ENCODE peak calls at places on chromosome 3, in ten cellular contexts. One of them, this sample, is unnamed.

GRCh38 chr3:138862531-138862923 is 27.8 kb upstream of the PIK3CB start:
- DNase-seq in stimulated activated CD4-positive, alpha-beta T cell treated with anti-CD3 and anti-CD28 coated beads, Interleukin-1b, Interleukin-23, amount 100 ng/mL, for 48 hours: no peak
- DNase-seq in NCI-H187: no peak
- DNase-seq in HTR-8/SVneo: no peak
- DNase-seq in AG10803: no peak
- DNase-seq in cerebellum: no peak
- DNase-seq in HS-27A: no peak
- DNase-seq in RKO: no peak
- DNase-seq in GM04503: no peak
- DNase-seq in PC-9: peak; percentile 73
- DNase-seq in this sample: no peak

GRCh38 chr3:126527455-126528211 is 3.7 kb downstream of the CHST13 start:
- DNase-seq in stimulated activated CD4-positive, alpha-beta T cell treated with anti-CD3 and anti-CD28 coated beads, Interleukin-1b, Interleukin-23, amount 100 ng/mL, for 48 hours: no peak
- DNase-seq in NCI-H187: no peak
- DNase-seq in HTR-8/SVneo: no peak
- DNase-seq in AG10803: no peak
- DNase-seq in cerebellum: no peak
- DNase-seq in HS-27A: no peak
- DNase-seq in RKO: no peak
- DNase-seq in GM04503: no peak
- DNase-seq in PC-9: no peak
- DNase-seq in this sample: no peak

GRCh38 chr3:183587337-183587736 is 31.8 kb upstream of the KLHL6 start:
- DNase-seq in stimulated activated CD4-positive, alpha-beta T cell treated with anti-CD3 and anti-CD28 coated beads, Interleukin-1b, Interleukin-23, amount 100 ng/mL, for 48 hours: no peak
- DNase-seq in NCI-H187: no peak
- DNase-seq in HTR-8/SVneo: no peak
- DNase-seq in AG10803: no peak
- DNase-seq in cerebellum: no peak
- DNase-seq in HS-27A: no peak
- DNase-seq in RKO: no peak
- DNase-seq in GM04503: no peak
- DNase-seq in PC-9: no peak
- DNase-seq in this sample: no peak

GRCh38 chr3:22117751-22118346 is 366.8 kb upstream of the ZNF385D start:
- DNase-seq in stimulated activated CD4-positive, alpha-beta T cell treated with anti-CD3 and anti-CD28 coated beads, Interleukin-1b, Interleukin-23, amount 100 ng/mL, for 48 hours: no peak
- DNase-seq in NCI-H187: no peak
- DNase-seq in HTR-8/SVneo: no peak
- DNase-seq in AG10803: peak; percentile 64
- DNase-seq in cerebellum: peak; percentile 19
- DNase-seq in HS-27A: peak; percentile 34
- DNase-seq in RKO: peak; percentile 68
- DNase-seq in GM04503: no peak
- DNase-seq in PC-9: no peak
- DNase-seq in this sample: no peak

GRCh38 chr3:82033186-82033585 is 271.7 kb upstream of the GBE1 start:
- DNase-seq in stimulated activated CD4-positive, alpha-beta T cell treated with anti-CD3 and anti-CD28 coated beads, Interleukin-1b, Interleukin-23, amount 100 ng/mL, for 48 hours: no peak
- DNase-seq in NCI-H187: no peak
- DNase-seq in HTR-8/SVneo: no peak
- DNase-seq in AG10803: no peak
- DNase-seq in cerebellum: peak; percentile 14
- DNase-seq in HS-27A: no peak
- DNase-seq in RKO: no peak
- DNase-seq in GM04503: no peak
- DNase-seq in PC-9: no peak
- DNase-seq in this sample: no peak

GRCh38 chr3:180036678-180037455 is at the start of gene PEX5L:
- DNase-seq in stimulated activated CD4-positive, alpha-beta T cell treated with anti-CD3 and anti-CD28 coated beads, Interleukin-1b, Interleukin-23, amount 100 ng/mL, for 48 hours: peak; percentile 16
- DNase-seq in NCI-H187: peak; percentile 81
- DNase-seq in HTR-8/SVneo: peak; percentile 20
- DNase-seq in AG10803: peak; percentile 19
- DNase-seq in cerebellum: peak; percentile 25
- DNase-seq in HS-27A: no peak
- DNase-seq in RKO: no peak
- DNase-seq in GM04503: no peak
- DNase-seq in PC-9: no peak
- DNase-seq in this sample: peak; percentile 95

GRCh38 chr3:34843479-34843870 is 795.9 kb upstream of the ARPP21 start:
- DNase-seq in stimulated activated CD4-positive, alpha-beta T cell treated with anti-CD3 and anti-CD28 coated beads, Interleukin-1b, Interleukin-23, amount 100 ng/mL, for 48 hours: no peak
- DNase-seq in NCI-H187: no peak
- DNase-seq in HTR-8/SVneo: no peak
- DNase-seq in AG10803: no peak
- DNase-seq in cerebellum: no peak
- DNase-seq in HS-27A: no peak
- DNase-seq in RKO: no peak
- DNase-seq in GM04503: no peak
- DNase-seq in PC-9: no peak
- DNase-seq in this sample: no peak

GRCh38 chr3:124131158-124132115 is 139.5 kb upstream of the ROPN1 start:
- DNase-seq in stimulated activated CD4-positive, alpha-beta T cell treated with anti-CD3 and anti-CD28 coated beads, Interleukin-1b, Interleukin-23, amount 100 ng/mL, for 48 hours: no peak
- DNase-seq in NCI-H187: no peak
- DNase-seq in HTR-8/SVneo: no peak
- DNase-seq in AG10803: peak; percentile 35
- DNase-seq in cerebellum: no peak
- DNase-seq in HS-27A: no peak
- DNase-seq in RKO: no peak
- DNase-seq in GM04503: no peak
- DNase-seq in PC-9: no peak
- DNase-seq in this sample: no peak

GRCh38 chr3:117483839-117484238 is 774.3 kb downstream of the TUSC7 start:
- DNase-seq in stimulated activated CD4-positive, alpha-beta T cell treated with anti-CD3 and anti-CD28 coated beads, Interleukin-1b, Interleukin-23, amount 100 ng/mL, for 48 hours: no peak
- DNase-seq in NCI-H187: no peak
- DNase-seq in HTR-8/SVneo: no peak
- DNase-seq in AG10803: no peak
- DNase-seq in cerebellum: no peak
- DNase-seq in HS-27A: no peak
- DNase-seq in RKO: no peak
- DNase-seq in GM04503: no peak
- DNase-seq in PC-9: no peak
- DNase-seq in this sample: no peak

GRCh38 chr3:120177151-120177550 is 82.9 kb upstream of the GSK3B start:
- DNase-seq in stimulated activated CD4-positive, alpha-beta T cell treated with anti-CD3 and anti-CD28 coated beads, Interleukin-1b, Interleukin-23, amount 100 ng/mL, for 48 hours: no peak
- DNase-seq in NCI-H187: no peak
- DNase-seq in HTR-8/SVneo: peak; percentile 90
- DNase-seq in AG10803: peak; percentile 92
- DNase-seq in cerebellum: no peak
- DNase-seq in HS-27A: peak; percentile 80
- DNase-seq in RKO: peak; percentile 86
- DNase-seq in GM04503: peak; percentile 71
- DNase-seq in PC-9: peak; percentile 86
- DNase-seq in this sample: no peak

GRCh38 chr3:11021611-11022011 is 29.1 kb downstream of the SLC6A1 start:
- DNase-seq in stimulated activated CD4-positive, alpha-beta T cell treated with anti-CD3 and anti-CD28 coated beads, Interleukin-1b, Interleukin-23, amount 100 ng/mL, for 48 hours: no peak
- DNase-seq in NCI-H187: no peak
- DNase-seq in HTR-8/SVneo: no peak
- DNase-seq in AG10803: no peak
- DNase-seq in cerebellum: no peak
- DNase-seq in HS-27A: no peak
- DNase-seq in RKO: no peak
- DNase-seq in GM04503: no peak
- DNase-seq in PC-9: no peak
- DNase-seq in this sample: no peak

GRCh38 chr3:131796558-131796957 is 238.3 kb downstream of the CPNE4 start:
- DNase-seq in stimulated activated CD4-positive, alpha-beta T cell treated with anti-CD3 and anti-CD28 coated beads, Interleukin-1b, Interleukin-23, amount 100 ng/mL, for 48 hours: no peak
- DNase-seq in NCI-H187: no peak
- DNase-seq in HTR-8/SVneo: no peak
- DNase-seq in AG10803: no peak
- DNase-seq in cerebellum: no peak
- DNase-seq in HS-27A: no peak
- DNase-seq in RKO: no peak
- DNase-seq in GM04503: no peak
- DNase-seq in PC-9: no peak
- DNase-seq in this sample: no peak

GRCh38 chr3:128383316-128384235 is 83.1 kb downstream of the DNAJB8 start:
- DNase-seq in stimulated activated CD4-positive, alpha-beta T cell treated with anti-CD3 and anti-CD28 coated beads, Interleukin-1b, Interleukin-23, amount 100 ng/mL, for 48 hours: peak; percentile 30
- DNase-seq in NCI-H187: no peak
- DNase-seq in HTR-8/SVneo: peak; percentile 93
- DNase-seq in AG10803: peak; percentile 41
- DNase-seq in cerebellum: peak; percentile 66
- DNase-seq in HS-27A: peak; percentile 59
- DNase-seq in RKO: peak; percentile 58
- DNase-seq in GM04503: peak; percentile 13
- DNase-seq in PC-9: peak; percentile 83
- DNase-seq in this sample: peak; percentile 24

GRCh38 chr3:105365536-105366301 is 990 bp upstream of the ALCAM start:
- DNase-seq in stimulated activated CD4-positive, alpha-beta T cell treated with anti-CD3 and anti-CD28 coated beads, Interleukin-1b, Interleukin-23, amount 100 ng/mL, for 48 hours: no peak
- DNase-seq in NCI-H187: no peak
- DNase-seq in HTR-8/SVneo: peak; percentile 6
- DNase-seq in AG10803: peak; percentile 61
- DNase-seq in cerebellum: no peak
- DNase-seq in HS-27A: no peak
- DNase-seq in RKO: peak; percentile 85
- DNase-seq in GM04503: no peak
- DNase-seq in PC-9: no peak
- DNase-seq in this sample: no peak

GRCh38 chr3:29384640-29385039 is 103.8 kb downstream of the RBMS3 start:
- DNase-seq in stimulated activated CD4-positive, alpha-beta T cell treated with anti-CD3 and anti-CD28 coated beads, Interleukin-1b, Interleukin-23, amount 100 ng/mL, for 48 hours: no peak
- DNase-seq in NCI-H187: peak; percentile 35
- DNase-seq in HTR-8/SVneo: peak; percentile 61
- DNase-seq in AG10803: peak; percentile 88
- DNase-seq in cerebellum: no peak
- DNase-seq in HS-27A: peak; percentile 30
- DNase-seq in RKO: no peak
- DNase-seq in GM04503: peak; percentile 89
- DNase-seq in PC-9: no peak
- DNase-seq in this sample: no peak

GRCh38 chr3:146640955-146641867 is 36.1 kb upstream of the PLSCR5 start:
- DNase-seq in stimulated activated CD4-positive, alpha-beta T cell treated with anti-CD3 and anti-CD28 coated beads, Interleukin-1b, Interleukin-23, amount 100 ng/mL, for 48 hours: no peak
- DNase-seq in NCI-H187: no peak
- DNase-seq in HTR-8/SVneo: peak; percentile 18
- DNase-seq in AG10803: peak; percentile 44
- DNase-seq in cerebellum: peak; percentile 47
- DNase-seq in HS-27A: peak; percentile 33
- DNase-seq in RKO: peak; percentile 67
- DNase-seq in GM04503: peak; percentile 12
- DNase-seq in PC-9: no peak
- DNase-seq in this sample: no peak

GRCh38 chr3:13550791-13551360 is 2.0 kb downstream of the FBLN2 start:
- DNase-seq in stimulated activated CD4-positive, alpha-beta T cell treated with anti-CD3 and anti-CD28 coated beads, Interleukin-1b, Interleukin-23, amount 100 ng/mL, for 48 hours: no peak
- DNase-seq in NCI-H187: no peak
- DNase-seq in HTR-8/SVneo: no peak
- DNase-seq in AG10803: no peak
- DNase-seq in cerebellum: no peak
- DNase-seq in HS-27A: no peak
- DNase-seq in RKO: no peak
- DNase-seq in GM04503: no peak
- DNase-seq in PC-9: no peak
- DNase-seq in this sample: no peak

GRCh38 chr3:169764453-169765280 is at the start of gene TERC:
- DNase-seq in stimulated activated CD4-positive, alpha-beta T cell treated with anti-CD3 and anti-CD28 coated beads, Interleukin-1b, Interleukin-23, amount 100 ng/mL, for 48 hours: peak; percentile 94
- DNase-seq in NCI-H187: peak; percentile 79
- DNase-seq in HTR-8/SVneo: peak; percentile 86
- DNase-seq in AG10803: peak; percentile 91
- DNase-seq in cerebellum: peak; percentile 90
- DNase-seq in HS-27A: no peak
- DNase-seq in RKO: peak; percentile 95
- DNase-seq in GM04503: peak; percentile 56
- DNase-seq in PC-9: peak; percentile 93
- DNase-seq in this sample: peak; percentile 99

GRCh38 chr3:15795563-15796308 is 2.0 kb downstream of the ANKRD28 start:
- DNase-seq in stimulated activated CD4-positive, alpha-beta T cell treated with anti-CD3 and anti-CD28 coated beads, Interleukin-1b, Interleukin-23, amount 100 ng/mL, for 48 hours: no peak
- DNase-seq in NCI-H187: no peak
- DNase-seq in HTR-8/SVneo: no peak
- DNase-seq in AG10803: peak; percentile 85
- DNase-seq in cerebellum: no peak
- DNase-seq in HS-27A: no peak
- DNase-seq in RKO: peak; percentile 35
- DNase-seq in GM04503: no peak
- DNase-seq in PC-9: peak; percentile 65
- DNase-seq in this sample: no peak

GRCh38 chr3:28799084-28799483 is 450.5 kb upstream of the AZI2 start:
- DNase-seq in stimulated activated CD4-positive, alpha-beta T cell treated with anti-CD3 and anti-CD28 coated beads, Interleukin-1b, Interleukin-23, amount 100 ng/mL, for 48 hours: no peak
- DNase-seq in NCI-H187: no peak
- DNase-seq in HTR-8/SVneo: no peak
- DNase-seq in AG10803: peak; percentile 28
- DNase-seq in cerebellum: no peak
- DNase-seq in HS-27A: no peak
- DNase-seq in RKO: no peak
- DNase-seq in GM04503: no peak
- DNase-seq in PC-9: no peak
- DNase-seq in this sample: no peak

GRCh38 chr3:133540896-133541674 is 32.4 kb upstream of the CDV3 start:
- DNase-seq in stimulated activated CD4-positive, alpha-beta T cell treated with anti-CD3 and anti-CD28 coated beads, Interleukin-1b, Interleukin-23, amount 100 ng/mL, for 48 hours: no peak
- DNase-seq in NCI-H187: no peak
- DNase-seq in HTR-8/SVneo: no peak
- DNase-seq in AG10803: peak; percentile 50
- DNase-seq in cerebellum: peak; percentile 7
- DNase-seq in HS-27A: peak; percentile 75
- DNase-seq in RKO: peak; percentile 63
- DNase-seq in GM04503: no peak
- DNase-seq in PC-9: peak; percentile 78
- DNase-seq in this sample: no peak

GRCh38 chr3:45437388-45437787 is 49.0 kb downstream of the LARS2 start:
- DNase-seq in stimulated activated CD4-positive, alpha-beta T cell treated with anti-CD3 and anti-CD28 coated beads, Interleukin-1b, Interleukin-23, amount 100 ng/mL, for 48 hours: no peak
- DNase-seq in NCI-H187: no peak
- DNase-seq in HTR-8/SVneo: no peak
- DNase-seq in AG10803: peak; percentile 7
- DNase-seq in cerebellum: peak; percentile 63
- DNase-seq in HS-27A: no peak
- DNase-seq in RKO: peak; percentile 4
- DNase-seq in GM04503: no peak
- DNase-seq in PC-9: no peak
- DNase-seq in this sample: no peak

GRCh38 chr3:113151475-113152031 is 59.8 kb upstream of the BOC start:
- DNase-seq in stimulated activated CD4-positive, alpha-beta T cell treated with anti-CD3 and anti-CD28 coated beads, Interleukin-1b, Interleukin-23, amount 100 ng/mL, for 48 hours: no peak
- DNase-seq in NCI-H187: peak; percentile 68
- DNase-seq in HTR-8/SVneo: no peak
- DNase-seq in AG10803: peak; percentile 34
- DNase-seq in cerebellum: no peak
- DNase-seq in HS-27A: no peak
- DNase-seq in RKO: no peak
- DNase-seq in GM04503: no peak
- DNase-seq in PC-9: no peak
- DNase-seq in this sample: peak; percentile 17

GRCh38 chr3:12227833-12228232 is 61.0 kb upstream of the PPARG start:
- DNase-seq in stimulated activated CD4-positive, alpha-beta T cell treated with anti-CD3 and anti-CD28 coated beads, Interleukin-1b, Interleukin-23, amount 100 ng/mL, for 48 hours: no peak
- DNase-seq in NCI-H187: no peak
- DNase-seq in HTR-8/SVneo: peak; percentile 41
- DNase-seq in AG10803: peak; percentile 94
- DNase-seq in cerebellum: no peak
- DNase-seq in HS-27A: peak; percentile 60
- DNase-seq in RKO: no peak
- DNase-seq in GM04503: peak; percentile 83
- DNase-seq in PC-9: peak; percentile 59
- DNase-seq in this sample: no peak

GRCh38 chr3:42601898-42602581 is 1.6 kb downstream of the NKTR start:
- DNase-seq in stimulated activated CD4-positive, alpha-beta T cell treated with anti-CD3 and anti-CD28 coated beads, Interleukin-1b, Interleukin-23, amount 100 ng/mL, for 48 hours: no peak
- DNase-seq in NCI-H187: no peak
- DNase-seq in HTR-8/SVneo: no peak
- DNase-seq in AG10803: no peak
- DNase-seq in cerebellum: no peak
- DNase-seq in HS-27A: no peak
- DNase-seq in RKO: peak; percentile 72
- DNase-seq in GM04503: no peak
- DNase-seq in PC-9: peak; percentile 55
- DNase-seq in this sample: peak; percentile 3

GRCh38 chr3:196159526-196159925 is 51.7 kb downstream of the ZDHHC19 start:
- DNase-seq in stimulated activated CD4-positive, alpha-beta T cell treated with anti-CD3 and anti-CD28 coated beads, Interleukin-1b, Interleukin-23, amount 100 ng/mL, for 48 hours: no peak
- DNase-seq in NCI-H187: no peak
- DNase-seq in HTR-8/SVneo: no peak
- DNase-seq in AG10803: no peak
- DNase-seq in cerebellum: no peak
- DNase-seq in HS-27A: no peak
- DNase-seq in RKO: no peak
- DNase-seq in GM04503: no peak
- DNase-seq in PC-9: no peak
- DNase-seq in this sample: no peak

GRCh38 chr3:194472290-194472920 is 14.4 kb downstream of the ATP13A3 start:
- DNase-seq in stimulated activated CD4-positive, alpha-beta T cell treated with anti-CD3 and anti-CD28 coated beads, Interleukin-1b, Interleukin-23, amount 100 ng/mL, for 48 hours: no peak
- DNase-seq in NCI-H187: peak; percentile 3
- DNase-seq in HTR-8/SVneo: peak; percentile 31
- DNase-seq in AG10803: peak; percentile 78
- DNase-seq in cerebellum: peak; percentile 32
- DNase-seq in HS-27A: no peak
- DNase-seq in RKO: peak; percentile 82
- DNase-seq in GM04503: no peak
- DNase-seq in PC-9: peak; percentile 67
- DNase-seq in this sample: peak; percentile 59

GRCh38 chr3:9653565-9654248 is 4.4 kb downstream of the MTMR14 start:
- DNase-seq in stimulated activated CD4-positive, alpha-beta T cell treated with anti-CD3 and anti-CD28 coated beads, Interleukin-1b, Interleukin-23, amount 100 ng/mL, for 48 hours: no peak
- DNase-seq in NCI-H187: no peak
- DNase-seq in HTR-8/SVneo: no peak
- DNase-seq in AG10803: no peak
- DNase-seq in cerebellum: no peak
- DNase-seq in HS-27A: no peak
- DNase-seq in RKO: no peak
- DNase-seq in GM04503: no peak
- DNase-seq in PC-9: no peak
- DNase-seq in this sample: no peak

This sample was measured in NCI-H2107.